ENCODE peak calls at places on chromosomes 13 and 19, in nine cellular contexts. D is RCC 7860; V is LHCN-M2; F is kidney tubule cell; Z is GM12891; H is GM12878; L is stimulated activated naive CD8-positive, alpha-beta T cell treated with anti-CD3 and anti-CD28 coated beads, Interleukin-15, amount 100 ng/mL, for 72 hours; R is kidney; U is NCI-H2081 treated with DMSO at 0.1 percent for 48 hours. C is an unnamed sample.

GRCh38 chr19:27754700-27755099 is 1458.3 kb downstream of the UQCRFS1 start:
- DNase-seq in L (no peak), V (no peak), H (no peak), Z (no peak), F (no peak), U (no peak), R (no peak), D (no peak), C (no peak)

GRCh38 chr13:106129273-106129672 is 406.2 kb downstream of the EFNB2 start:
- DNase-seq in R (no peak), Z (no peak), V (no peak), L (no peak), U (no peak), D (no peak), H (no peak), F (no peak), C (no peak)

GRCh38 chr19:35000647-35001501 is 751 bp downstream of the GRAMD1A start:
- DNase-seq in Z (no peak), L (no peak), R (no peak), V (peak; percentile 31), F (peak; percentile 50), U (no peak), D (peak; percentile 33), H (no peak), C (no peak)

GRCh38 chr19:50861496-50862286 is 7.0 kb downstream of the KLK3 start:
- DNase-seq in F (no peak), D (no peak), V (no peak), Z (no peak), H (no peak), R (no peak), L (no peak), U (no peak), C (no peak)

GRCh38 chr19:10808937-10809655 is 26.9 kb downstream of the TMED1 start:
- DNase-seq in F (peak; percentile 60), Z (no peak), D (no peak), R (no peak), H (no peak), V (peak; percentile 39), U (no peak), L (no peak), C (no peak)

GRCh38 chr19:33290956-33291622 is 11.2 kb downstream of the CEBPA start:
- DNase-seq in R (peak; percentile 65), L (no peak), Z (no peak), F (peak; percentile 89), V (no peak), H (no peak), D (peak; percentile 24), U (no peak), C (no peak)

GRCh38 chr13:51355217-51355616 is 15.7 kb downstream of the SERPINE3 start:
- DNase-seq in U (no peak), H (no peak), D (no peak), Z (no peak), V (no peak), L (no peak), F (no peak), R (no peak), C (no peak)

GRCh38 chr13:106799731-106800335 is 231.9 kb upstream of the ARGLU1 start:
- DNase-seq in L (no peak), R (no peak), H (no peak), Z (no peak), D (no peak), F (no peak), U (no peak), V (no peak), C (no peak)

GRCh38 chr13:100630564-100630963 is 42.0 kb upstream of the GGACT start:
- DNase-seq in Z (no peak), H (no peak), D (no peak), U (peak; percentile 73), R (no peak), L (no peak), F (no peak), V (no peak), C (no peak)

GRCh38 chr13:48873598-48873997 is 102.1 kb upstream of the FNDC3A start:
- DNase-seq in Z (no peak), U (no peak), R (no peak), V (peak; percentile 53), D (no peak), L (no peak), H (no peak), F (no peak), C (no peak)